ENCODE peak calls at places on chromosome 14, in four cellular contexts. L is hippocampal formation; X is CD8-positive, alpha-beta T cell; Y is CD4-positive, alpha-beta T cell. O is an unnamed sample.

GRCh38 chr14:76780875-76781647 is 19.8 kb downstream of the VASH1 start:
- DNase-seq in L (peak), X (no peak), Y (no peak), O (no peak)

GRCh38 chr14:95655461-95655860 is 30.8 kb upstream of the TCL1B start:
- DNase-seq in L (no peak), X (no peak), Y (no peak), O (no peak)

GRCh38 chr14:74695406-74695805 is 17.5 kb downstream of the AREL1 start:
- DNase-seq in L (no peak), X (no peak), Y (no peak), O (no peak)

GRCh38 chr14:63938198-63939005 is 85.6 kb downstream of the SYNE2 start:
- DNase-seq in L (no peak), X (no peak), Y (no peak), O (no peak)

GRCh38 chr14:77883479-77884238 is 83.8 kb downstream of the ADCK1 start:
- DNase-seq in L (no peak), X (no peak), Y (no peak), O (no peak)

GRCh38 chr14:100904307-100905019 is 941 bp upstream of the RTL1 start:
- DNase-seq in L (no peak), X (no peak), Y (no peak), O (no peak)

GRCh38 chr14:33943484-33943883 is 7.4 kb downstream of the EGLN3 start:
- DNase-seq in L (no peak), X (no peak), Y (no peak), O (peak)

GRCh38 chr14:99752486-99753121 is 40.6 kb upstream of the EML1 start:
- DNase-seq in L (no peak), X (no peak), Y (no peak), O (no peak)

GRCh38 chr14:102630405-102630804 is 38.0 kb downstream of the RCOR1 start:
- DNase-seq in L (no peak), X (no peak), Y (no peak), O (no peak)

GRCh38 chr14:103520269-103520656 is 2.4 kb downstream of the CKB start:
- DNase-seq in L (no peak), X (no peak), Y (no peak), O (no peak)

GRCh38 chr14:50335989-50336391 is 23.9 kb downstream of the DMAC2L start:
- DNase-seq in L (peak), X (no peak), Y (no peak), O (no peak)

GRCh38 chr14:70254476-70254961 is 65.8 kb upstream of the SLC8A3 start:
- DNase-seq in L (no peak), X (no peak), Y (no peak), O (peak)

GRCh38 chr14:91418387-91419043 is 895 bp upstream of the CCDC88C start:
- DNase-seq in L (no peak), X (peak), Y (peak), O (no peak)

GRCh38 chr14:105867961-105868599 is 341.7 kb downstream of the TMEM121 start:
- DNase-seq in L (no peak), X (no peak), Y (no peak), O (no peak)

GRCh38 chr14:52080171-52080800 is 11.4 kb upstream of the NID2 start:
- DNase-seq in L (no peak), X (no peak), Y (no peak), O (no peak)

GRCh38 chr14:63266106-63266505 is 52.6 kb downstream of the GPHB5 start:
- DNase-seq in L (no peak), X (no peak), Y (no peak), O (no peak)

GRCh38 chr14:104548802-104549535 is 30.6 kb upstream of the C14orf180 start:
- DNase-seq in L (no peak), X (no peak), Y (no peak), O (no peak)

GRCh38 chr14:23186913-23187654 is 3.6 kb upstream of the SLC7A8 start:
- DNase-seq in L (peak), X (no peak), Y (no peak), O (peak)

GRCh38 chr14:47676301-47676617 is 854 bp upstream of the MDGA2 start:
- DNase-seq in L (no peak), X (no peak), Y (no peak), O (no peak)

GRCh38 chr14:31283153-31283552 is 75.6 kb upstream of the HECTD1 start:
- DNase-seq in L (no peak), X (no peak), Y (no peak), O (no peak)

GRCh38 chr14:38357557-38357956 is 101.7 kb upstream of the CLEC14A start:
- DNase-seq in L (no peak), X (no peak), Y (no peak), O (no peak)

GRCh38 chr14:105416671-105417070 is 3.0 kb upstream of the MTA1 start:
- DNase-seq in L (no peak), X (no peak), Y (no peak), O (no peak)

GRCh38 chr14:104715416-104715815 is 8.6 kb upstream of the ADSS1 start:
- DNase-seq in L (no peak), X (no peak), Y (no peak), O (no peak)

GRCh38 chr14:98290596-98290995 is 981.4 kb downstream of the BCL11B start:
- DNase-seq in L (no peak), X (no peak), Y (no peak), O (no peak)

GRCh38 chr14:85319998-85320397 is 209.9 kb upstream of the FLRT2 start:
- DNase-seq in L (no peak), X (no peak), Y (no peak), O (no peak)

GRCh38 chr14:35258420-35258819 is 33.8 kb upstream of the PSMA6 start:
- DNase-seq in L (no peak), X (no peak), Y (no peak), O (no peak)

GRCh38 chr14:60276347-60276746 is 27.3 kb downstream of the PPM1A start:
- DNase-seq in L (no peak), X (no peak), Y (no peak), O (no peak)

GRCh38 chr14:99484106-99484505 is 2.9 kb downstream of the CCNK start:
- DNase-seq in L (no peak), X (no peak), Y (no peak), O (no peak)

GRCh38 chr14:103109789-103110415 is 13.4 kb upstream of the TNFAIP2 start:
- DNase-seq in L (no peak), X (no peak), Y (no peak), O (peak)

GRCh38 chr14:24062216-24062980 is 9.0 kb upstream of the CPNE6 start:
- DNase-seq in L (no peak), X (no peak), Y (no peak), O (peak)

GRCh38 chr14:85437143-85437542 is 92.8 kb upstream of the FLRT2 start:
- DNase-seq in L (no peak), X (no peak), Y (no peak), O (no peak)